ENCODE peak calls at places on chromosomes 6 and 20, in five cellular contexts. D is stimulated activated naive CD4-positive, alpha-beta T cell treated with Interleukin-2 at 50 U/mL for 16 hours; I is CD8-positive, alpha-beta T cell; Y is left colon; P is mesendoderm. H is an unnamed sample.

GRCh38 chr20:17671051-17671450 is 11.0 kb downstream of the RRBP1 start:
- DNase-seq in Y (no peak), D (no peak), P (no peak), I (no peak), H (no peak)

GRCh38 chr20:62367136-62367482 is at the start of gene LAMA5:
- DNase-seq in D (no peak), P (peak; percentile 70), Y (peak; percentile 60), I (no peak), H (peak; percentile 55)

GRCh38 chr20:36591854-36592641 is 13.5 kb upstream of the RAB5IF start:
- DNase-seq in D (peak; percentile 59), P (peak; percentile 92), Y (no peak), I (peak; percentile 54), H (peak; percentile 59)

GRCh38 chr6:87697581-87698552 is 4.2 kb downstream of the AKIRIN2 start:
- DNase-seq in I (no peak), P (no peak), Y (no peak), D (no peak), H (peak; percentile 10)

GRCh38 chr20:14478126-14478525 is 140.7 kb upstream of the FLRT3 start:
- DNase-seq in I (no peak), Y (no peak), D (no peak), P (no peak), H (no peak)

GRCh38 chr6:11609324-11610071 is 71.9 kb downstream of the TMEM170B start:
- DNase-seq in I (no peak), P (peak; percentile 68), D (no peak), Y (no peak), H (no peak)

GRCh38 chr6:35776364-35777215 is at the start of gene CLPSL2:
- DNase-seq in P (peak; percentile 73), Y (peak; percentile 19), I (no peak), D (no peak), H (no peak)

GRCh38 chr6:45710304-45710821 is 305.3 kb downstream of the CLIC5 start:
- DNase-seq in P (no peak), I (no peak), D (peak; percentile 92), Y (peak; percentile 30), H (no peak)

GRCh38 chr6:88177961-88178464 is 11.9 kb upstream of the CNR1 start:
- DNase-seq in I (no peak), D (no peak), P (peak; percentile 29), Y (no peak), H (no peak)

GRCh38 chr20:61933951-61934715 is 131.5 kb downstream of the TAF4 start:
- DNase-seq in P (peak; percentile 46), I (no peak), Y (no peak), D (no peak), H (no peak)

GRCh38 chr6:41787219-41787917 is at the start of gene TOMM6:
- DNase-seq in Y (peak; percentile 97), I (peak; percentile 96), D (peak; percentile 92), P (peak; percentile 97), H (peak; percentile 90)

GRCh38 chr6:161257778-161258457 is 15.9 kb downstream of the AGPAT4 start:
- DNase-seq in P (no peak), Y (no peak), D (no peak), I (no peak), H (no peak)